ENCODE peak calls at places on chromosomes 16 and 17, in ten cellular contexts. K, F, M, I, U, T, W, B, V and X are unnamed samples.

GRCh38 chr17:57507828-57508227 is 237.3 kb downstream of the CCDC182 start:
- DNase-seq in K (no peak), F (no peak), M (no peak), I (no peak), U (no peak), T (no peak), W (no peak), B (no peak), V (no peak), X (no peak)

GRCh38 chr16:31436221-31437045 is 6.2 kb downstream of the ZNF843 start:
- DNase-seq in K (no peak), F (peak; percentile 53), M (no peak), I (no peak), U (no peak), T (no peak), W (no peak), B (no peak), V (no peak), X (no peak)

GRCh38 chr16:62038646-62039045 is 2.4 kb upstream of the CDH8 start:
- DNase-seq in K (no peak), F (no peak), M (peak; percentile 12), I (no peak), U (no peak), T (no peak), W (no peak), B (no peak), V (no peak), X (no peak)

GRCh38 chr16:87611456-87611855 is 9.1 kb downstream of the JPH3 start:
- DNase-seq in K (no peak), F (no peak), M (no peak), I (no peak), U (no peak), T (no peak), W (no peak), B (no peak), V (no peak), X (no peak)

GRCh38 chr17:6574689-6575595 is 18.6 kb upstream of the PITPNM3 start:
- DNase-seq in K (peak; percentile 76), F (peak; percentile 74), M (peak; percentile 39), I (no peak), U (peak; percentile 80), T (no peak), W (no peak), B (peak; percentile 38), V (peak; percentile 35), X (no peak)

GRCh38 chr17:41212524-41213169 is 13.8 kb upstream of the KRTAP9-2 start:
- DNase-seq in K (no peak), F (no peak), M (no peak), I (no peak), U (peak; percentile 1), T (no peak), W (no peak), B (no peak), V (no peak), X (no peak)

GRCh38 chr17:72338847-72339790 is 218.3 kb downstream of the SOX9 start:
- DNase-seq in K (peak; percentile 93), F (peak; percentile 89), M (peak; percentile 97), I (peak; percentile 78), U (no peak), T (no peak), W (no peak), B (peak; percentile 66), V (peak; percentile 89), X (no peak)

GRCh38 chr16:27243725-27244362 is 24.7 kb downstream of the NSMCE1 start:
- DNase-seq in K (no peak), F (peak; percentile 41), M (no peak), I (peak; percentile 55), U (no peak), T (no peak), W (no peak), B (no peak), V (no peak), X (no peak)

GRCh38 chr16:4392382-4393242 is 21.0 kb downstream of the VASN start:
- DNase-seq in K (peak; percentile 83), F (peak; percentile 91), M (peak; percentile 92), I (no peak), U (no peak), T (no peak), W (no peak), B (peak; percentile 89), V (peak; percentile 57), X (no peak)

GRCh38 chr16:89918453-89919347 is at the start of gene MC1R:
- DNase-seq in K (peak; percentile 66), F (peak; percentile 82), M (peak; percentile 69), I (no peak), U (peak; percentile 90), T (no peak), W (no peak), B (no peak), V (peak; percentile 29), X (peak; percentile 60)

GRCh38 chr17:50837286-50837979 is 2.0 kb downstream of the WFIKKN2 start:
- DNase-seq in K (no peak), F (peak; percentile 57), M (no peak), I (no peak), U (no peak), T (no peak), W (no peak), B (no peak), V (no peak), X (no peak)

GRCh38 chr16:69741519-69741918 is 13.2 kb downstream of the NOB1 start:
- DNase-seq in K (peak; percentile 35), F (no peak), M (no peak), I (no peak), U (peak; percentile 20), T (no peak), W (no peak), B (no peak), V (peak; percentile 48), X (no peak)

GRCh38 chr16:80198265-80198994 is 342.4 kb upstream of the DYNLRB2 start:
- DNase-seq in K (peak; percentile 24), F (peak; percentile 74), M (peak; percentile 77), I (no peak), U (no peak), T (no peak), W (no peak), B (no peak), V (peak; percentile 24), X (no peak)

DNA sequence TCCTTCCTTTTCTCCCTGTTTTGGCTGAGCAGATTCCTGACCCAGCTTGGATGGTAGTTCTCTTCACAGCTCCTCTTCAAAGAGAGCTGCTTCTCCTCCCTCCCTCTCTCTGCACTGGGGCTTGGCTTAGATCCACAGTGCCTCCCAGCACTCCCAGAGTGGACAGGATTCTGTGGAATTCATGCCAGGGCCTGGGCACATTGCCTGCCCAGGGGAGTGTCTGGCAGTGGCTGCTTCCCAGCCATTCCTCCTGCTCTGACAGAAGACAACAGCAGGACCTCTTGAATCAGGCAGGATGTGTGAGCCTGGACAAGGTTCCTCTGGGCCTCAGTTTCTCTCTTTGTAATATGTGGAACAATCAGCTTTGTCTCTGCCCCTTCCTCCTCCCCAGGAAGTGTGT is 4.5 kb upstream of the MMP28 start:
- DNase-seq in K (peak; percentile 88), F (no peak), M (no peak), I (no peak), U (no peak), T (no peak), W (no peak), B (no peak), V (peak; percentile 56), X (no peak)
- H3K4me3 ChIP-seq in K (no peak overlapping the region), F (no peak overlapping the region), M (no peak overlapping the region), I (no peak overlapping the region), U (no peak overlapping the region), T (no peak overlapping the region), W (no peak overlapping the region), B (no peak overlapping the region), V (no peak overlapping the region), X (no peak overlapping the region)

DNA sequence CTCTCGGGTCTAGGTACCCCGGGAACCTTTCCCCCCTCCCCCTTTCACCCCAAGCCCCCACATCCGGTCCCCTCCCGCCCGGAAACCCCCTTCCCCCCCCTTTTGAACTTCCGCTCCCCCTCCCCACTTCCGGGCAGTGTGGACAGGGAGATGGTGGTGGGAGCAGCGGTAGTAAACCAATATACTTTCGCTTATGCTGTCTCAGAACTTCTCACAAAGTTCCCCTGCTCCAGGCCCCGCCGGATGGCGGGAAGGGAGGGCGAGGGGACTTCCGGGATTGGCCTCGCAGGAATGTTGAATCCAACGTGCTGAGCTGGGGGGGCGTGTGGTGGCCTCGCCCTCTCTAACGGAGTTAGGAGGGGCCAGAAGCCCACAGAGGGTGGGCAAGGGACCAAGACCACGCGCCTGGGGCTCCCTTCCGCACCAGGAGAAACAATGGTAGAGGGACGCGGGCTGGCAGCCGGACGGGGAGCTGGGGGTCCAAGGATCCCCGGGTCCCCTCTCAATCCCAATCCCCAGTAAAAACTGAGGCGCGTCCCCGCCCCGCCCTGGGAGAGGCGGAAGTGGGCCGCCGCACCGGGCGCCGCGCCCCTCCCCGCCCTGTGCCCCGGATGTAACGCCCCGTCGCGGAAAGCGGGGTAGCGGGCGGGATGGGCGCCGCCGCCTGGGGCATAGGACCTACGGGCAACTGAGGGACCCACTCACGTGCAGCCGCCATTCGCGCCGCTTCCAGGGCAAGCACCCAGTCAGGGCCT is 742 bp downstream of the PFN1 start:
- DNase-seq in K (peak; percentile 56), F (peak; percentile 85), M (peak; percentile 82), I (no peak), U (peak; percentile 70), T (no peak), W (peak; percentile 35), B (no peak), V (peak; percentile 58), X (peak; percentile 72)
- H3K4me3 ChIP-seq in K (peak overlapping the region; percentile 98), F (peak overlapping the region; percentile 91), M (peak overlapping the region; percentile 98), I (peak overlapping the region; percentile 80), U (peak overlapping the region; percentile 95), T (peak overlapping the region; percentile 96), W (peak overlapping the region; percentile 99), B (peak overlapping the region; percentile 97), V (peak overlapping the region; percentile 97), X (peak overlapping the region; percentile 92)

GRCh38 chr16:75108792-75109731 is 7.5 kb downstream of the LDHD start:
- DNase-seq in K (peak; percentile 94), F (peak; percentile 61), M (no peak), I (peak; percentile 81), U (peak; percentile 97), T (peak; percentile 32), W (peak; percentile 76), B (peak; percentile 81), V (peak; percentile 94), X (peak; percentile 83)
- H3K4me3 ChIP-seq in K (no peak overlapping the region), F (no peak overlapping the region), M (no peak overlapping the region), I (no peak overlapping the region), U (peak overlapping the region; percentile 71), T (peak overlapping the region; percentile 54), W (no peak overlapping the region), B (no peak overlapping the region), V (no peak overlapping the region), X (peak overlapping the region; percentile 55)

GRCh38 chr16:46826618-46827017 is 4.4 kb downstream of the C16orf87 start:
- DNase-seq in K (no peak), F (no peak), M (no peak), I (no peak), U (no peak), T (no peak), W (no peak), B (no peak), V (peak; percentile 71), X (no peak)
- H3K4me3 ChIP-seq in K (no peak overlapping the region), F (no peak overlapping the region), M (no peak overlapping the region), I (no peak overlapping the region), U (no peak overlapping the region), T (no peak overlapping the region), W (no peak overlapping the region), B (no peak overlapping the region), V (no peak overlapping the region), X (no peak overlapping the region)